ENCODE peak calls at places on chromosome 4, in five cellular contexts. A is IMR-90, D is cardiac muscle cell, M is astrocyte, O is pancreas. J is an unnamed sample.

GRCh38 chr4:164871673-164872072 is 5.3 kb upstream of the APELA start:
- DNase-seq in O (no peak), A (no peak), D (no peak), M (no peak), J (no peak)

GRCh38 chr4:81743731-81744465 is 272.2 kb upstream of the RASGEF1B start:
- DNase-seq in M (no peak), A (no peak), D (no peak), O (no peak), J (no peak)

GRCh38 chr4:83152771-83153170 is 38.2 kb upstream of the PLAC8 start:
- DNase-seq in O (no peak), A (no peak), D (no peak), M (no peak), J (no peak)

GRCh38 chr4:77538574-77539157 is 67.0 kb upstream of the CXCL13 start:
- DNase-seq in O (no peak), M (peak; percentile 16), A (no peak), D (no peak), J (no peak)

GRCh38 chr4:47154816-47155370 is 123.5 kb downstream of the GABRB1 start:
- DNase-seq in O (no peak), M (no peak), D (no peak), A (peak; percentile 0), J (no peak)

GRCh38 chr4:128524311-128524710 is 236.7 kb upstream of the PGRMC2 start:
- DNase-seq in D (no peak), M (peak; percentile 92), A (peak; percentile 65), O (no peak), J (no peak)

GRCh38 chr4:70632028-70632427 is 3.5 kb downstream of the ENAM start:
- DNase-seq in O (no peak), D (no peak), A (peak; percentile 47), M (peak; percentile 69), J (no peak)

GRCh38 chr4:80184791-80185756 is 12.2 kb upstream of the PRDM8 start:
- DNase-seq in M (no peak), O (peak; percentile 50), A (no peak), D (peak; percentile 13), J (no peak)

GRCh38 chr4:3071811-3072210 is 2.5 kb downstream of the HTT-AS start:
- DNase-seq in D (no peak), O (no peak), M (no peak), A (peak; percentile 16), J (no peak)

GRCh38 chr4:145536044-145536443 is 54.4 kb downstream of the SMAD1 start:
- DNase-seq in O (no peak), M (no peak), D (no peak), A (no peak), J (no peak)

GRCh38 chr4:185730387-185730786 is 81.6 kb downstream of the SORBS2 start:
- DNase-seq in D (peak; percentile 48), M (peak; percentile 63), O (no peak), A (no peak), J (no peak)

GRCh38 chr4:181949704-181950312 is 293.4 kb upstream of the TENM3 start:
- DNase-seq in D (no peak), O (no peak), M (no peak), A (no peak), J (no peak)

GRCh38 chr4:181685911-181686310 is 557.3 kb upstream of the TENM3 start:
- DNase-seq in A (peak; percentile 97), M (peak; percentile 95), D (no peak), O (no peak), J (no peak)

GRCh38 chr4:57154191-57154590 is 44.0 kb upstream of the IGFBP7 start:
- DNase-seq in M (peak; percentile 54), O (no peak), A (peak; percentile 23), D (no peak), J (no peak)

GRCh38 chr4:17273047-17273446 is 238.8 kb downstream of the QDPR start:
- DNase-seq in A (peak; percentile 25), M (no peak), O (no peak), D (no peak), J (no peak)

GRCh38 chr4:185534850-185535761 is at the start of gene PDLIM3:
- DNase-seq in M (peak; percentile 29), O (peak; percentile 72), D (peak; percentile 87), A (peak; percentile 30), J (no peak)

DNA sequence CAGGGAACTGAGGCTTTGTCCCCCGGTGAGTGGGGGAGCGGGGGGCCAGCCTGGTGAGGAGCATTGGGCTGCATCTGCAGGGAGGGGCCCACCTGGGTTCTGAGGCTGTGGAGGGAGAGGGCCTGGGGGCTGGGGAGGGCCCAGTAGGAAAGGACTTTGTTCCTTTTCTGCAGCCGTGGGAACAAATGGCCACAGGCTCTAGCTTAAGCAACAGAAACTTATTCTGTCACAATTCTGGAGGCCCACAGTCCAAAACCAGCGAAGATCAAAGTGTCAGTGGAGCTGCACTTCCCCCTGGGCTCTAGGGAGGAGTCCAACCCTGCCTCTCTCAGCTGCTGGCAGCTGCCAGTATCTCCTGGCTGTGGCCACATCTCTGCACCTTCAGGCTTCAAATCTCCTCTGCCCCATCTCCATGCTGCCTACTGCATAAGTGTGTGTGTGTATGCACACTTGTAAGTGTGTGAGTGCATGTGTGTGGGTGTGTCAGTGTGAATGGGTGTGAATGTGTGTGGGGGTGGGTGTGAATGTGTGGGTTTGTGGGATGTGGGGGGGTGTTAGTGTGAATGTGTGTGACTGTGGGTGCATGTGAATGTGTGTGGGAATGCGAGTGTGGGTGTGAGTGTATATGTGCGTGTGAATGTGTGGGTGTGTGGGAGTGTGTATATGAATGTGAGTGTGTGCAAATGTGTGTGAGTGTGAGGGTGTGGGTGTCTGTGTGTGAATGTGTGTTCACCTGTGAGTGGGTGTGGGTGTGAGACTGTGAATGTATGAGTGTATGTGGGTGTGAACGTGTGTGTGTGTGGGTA is 204.5 kb upstream of the PSAPL1 start:
- DNase-seq in A (no peak), D (no peak), O (peak; percentile 41), M (no peak), J (no peak)
- H3K4me1 ChIP-seq in A (no peaks in the 10 kb centered on the region), D (no peaks in the 10 kb centered on the region), O (no peaks in the 10 kb centered on the region), M (peaks cover 3% of the 10 kb centered on the region), J (peaks cover 17% of the 10 kb centered on the region)

GRCh38 chr4:159543831-159544230 is 441.0 kb downstream of the RAPGEF2 start:
- DNase-seq in O (no peak), D (no peak), A (no peak), M (no peak), J (no peak)
- H3K4me1 ChIP-seq in O (peaks cover 2% of the 10 kb centered on the region), D (peaks cover 11% of the 10 kb centered on the region), A (no peaks in the 10 kb centered on the region), M (peaks cover 4% of the 10 kb centered on the region), J (no peaks in the 10 kb centered on the region)

GRCh38 chr4:1381181-1381621 is 25.0 kb downstream of the NKX1-1 start:
- DNase-seq in M (no peak), A (no peak), O (no peak), D (no peak), J (no peak)
- H3K4me1 ChIP-seq in M (no peaks in the 10 kb centered on the region), A (no peaks in the 10 kb centered on the region), O (no peaks in the 10 kb centered on the region), D (no peaks in the 10 kb centered on the region), J (no peaks in the 10 kb centered on the region)

DNA sequence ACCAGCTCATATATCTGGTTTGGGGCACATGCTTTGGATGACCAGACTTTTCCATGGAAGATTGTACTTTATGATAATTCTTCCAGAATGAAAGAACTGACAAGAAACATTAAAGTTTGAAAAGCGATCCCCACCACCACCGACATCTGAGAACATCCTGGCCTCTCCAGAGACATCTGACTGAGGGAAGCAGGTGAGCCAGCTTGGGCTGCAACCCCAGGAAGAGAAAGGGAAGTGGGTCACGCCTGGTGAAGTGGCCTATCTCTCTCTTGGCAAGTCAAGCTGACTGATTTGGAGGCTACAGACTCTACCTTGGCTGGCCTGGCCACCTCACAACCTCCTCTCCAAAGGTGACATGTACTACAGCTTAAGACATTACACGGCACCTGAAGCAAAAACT is 20.7 kb downstream of the PARM1 start:
- DNase-seq in O (no peak), M (no peak), D (no peak), A (no peak), J (no peak)
- H3K4me1 ChIP-seq in O (no peaks in the 10 kb centered on the region), M (no peaks in the 10 kb centered on the region), D (peaks cover 6% of the 10 kb centered on the region), A (no peaks in the 10 kb centered on the region), J (no peaks in the 10 kb centered on the region)

GRCh38 chr4:151690164-151690856 is 70.5 kb downstream of the GATB start:
- DNase-seq in M (peak; percentile 77), O (no peak), A (peak; percentile 74), D (no peak), J (no peak)

GRCh38 chr4:151690884-151691283 is 69.9 kb downstream of the GATB start:
- DNase-seq in O (no peak), A (no peak), D (no peak), M (peak; percentile 31), J (no peak)

GRCh38 chr4:151692821-151693504 is 67.8 kb downstream of the GATB start:
- DNase-seq in D (no peak), A (peak; percentile 29), O (no peak), M (peak; percentile 35), J (no peak)

GRCh38 chr4:151691639-151692442 is 69.0 kb downstream of the GATB start:
- DNase-seq in O (no peak), D (no peak), A (peak; percentile 37), M (no peak), J (no peak)

DNA sequence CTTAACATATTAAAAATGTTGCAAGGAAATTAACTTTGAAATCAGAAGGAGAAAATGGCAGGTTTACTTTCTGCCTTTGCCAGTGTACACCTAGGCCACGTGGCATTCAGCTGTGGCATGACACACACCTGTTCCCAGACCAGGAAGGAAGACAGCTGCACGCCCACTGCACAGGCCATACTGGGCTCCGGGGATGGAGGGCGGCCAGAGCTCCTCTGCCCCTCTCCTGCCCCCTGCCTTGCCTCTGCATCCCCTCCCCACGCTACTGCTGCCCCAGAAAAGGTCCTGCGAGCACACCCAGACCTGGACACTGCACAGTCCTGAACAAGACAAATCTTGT is 68.4 kb downstream of the GATB start:
- DNase-seq in D (no peak), O (no peak), A (no peak), M (no peak), J (no peak)
- H3K4me1 ChIP-seq in D (peaks cover 85% of the 10 kb centered on the region), O (no peaks in the 10 kb centered on the region), A (peaks cover 33% of the 10 kb centered on the region), M (peaks cover 35% of the 10 kb centered on the region), J (peaks cover 57% of the 10 kb centered on the region)